ENCODE peak calls at places on chromosomes 11 and 22, in eight cellular contexts. One of them, this sample, is unnamed.

GRCh38 chr22:37932821-37933578 is 20.4 kb downstream of the C22orf23 start:
- ATAC-seq in upper lobe of left lung: peak; percentile 2
- ATAC-seq in HCT116: peak; percentile 6
- ATAC-seq in GM12878: no peak
- ATAC-seq in GM23338: no peak
- ATAC-seq in HepG2: no peak
- ATAC-seq in Panc1: no peak
- ATAC-seq in K562: no peak
- ATAC-seq in this sample: no peak

GRCh38 chr11:46348986-46349401 is 1.7 kb downstream of the DGKZ start:
- ATAC-seq in upper lobe of left lung: no peak
- ATAC-seq in HCT116: no peak
- ATAC-seq in GM12878: peak; percentile 38
- ATAC-seq in GM23338: no peak
- ATAC-seq in HepG2: no peak
- ATAC-seq in Panc1: no peak
- ATAC-seq in K562: no peak
- ATAC-seq in this sample: no peak

GRCh38 chr11:43574949-43575915 is 105.3 kb upstream of the HSD17B12 start:
- ATAC-seq in upper lobe of left lung: no peak
- ATAC-seq in HCT116: no peak
- ATAC-seq in GM12878: no peak
- ATAC-seq in GM23338: peak; percentile 33
- ATAC-seq in HepG2: no peak
- ATAC-seq in Panc1: no peak
- ATAC-seq in K562: no peak
- ATAC-seq in this sample: no peak

GRCh38 chr11:11748706-11749365 is 92.9 kb upstream of the USP47 start:
- ATAC-seq in upper lobe of left lung: no peak
- ATAC-seq in HCT116: no peak
- ATAC-seq in GM12878: no peak
- ATAC-seq in GM23338: no peak
- ATAC-seq in HepG2: no peak
- ATAC-seq in Panc1: no peak
- ATAC-seq in K562: no peak
- ATAC-seq in this sample: no peak

GRCh38 chr11:6530848-6531247 is 33.8 kb downstream of the DNHD1 start:
- ATAC-seq in upper lobe of left lung: no peak
- ATAC-seq in HCT116: no peak
- ATAC-seq in GM12878: no peak
- ATAC-seq in GM23338: no peak
- ATAC-seq in HepG2: no peak
- ATAC-seq in Panc1: peak; percentile 6
- ATAC-seq in K562: no peak
- ATAC-seq in this sample: no peak

GRCh38 chr11:106697058-106697457 is 321.2 kb downstream of the GUCY1A2 start:
- ATAC-seq in upper lobe of left lung: no peak
- ATAC-seq in HCT116: no peak
- ATAC-seq in GM12878: no peak
- ATAC-seq in GM23338: no peak
- ATAC-seq in HepG2: no peak
- ATAC-seq in Panc1: no peak
- ATAC-seq in K562: no peak
- ATAC-seq in this sample: no peak

GRCh38 chr11:124536520-124536919 is 6.9 kb downstream of the OR8B12 start:
- ATAC-seq in upper lobe of left lung: peak; percentile 61
- ATAC-seq in HCT116: peak; percentile 86
- ATAC-seq in GM12878: no peak
- ATAC-seq in GM23338: peak; percentile 100
- ATAC-seq in HepG2: peak; percentile 100
- ATAC-seq in Panc1: no peak
- ATAC-seq in K562: peak; percentile 84
- ATAC-seq in this sample: peak; percentile 64

GRCh38 chr11:130144129-130144528 is 15.5 kb upstream of the ST14 start:
- ATAC-seq in upper lobe of left lung: no peak
- ATAC-seq in HCT116: no peak
- ATAC-seq in GM12878: no peak
- ATAC-seq in GM23338: no peak
- ATAC-seq in HepG2: peak; percentile 79
- ATAC-seq in Panc1: no peak
- ATAC-seq in K562: no peak
- ATAC-seq in this sample: no peak

GRCh38 chr11:128355558-128355957 is 231.8 kb downstream of the ETS1 start:
- ATAC-seq in upper lobe of left lung: no peak
- ATAC-seq in HCT116: no peak
- ATAC-seq in GM12878: no peak
- ATAC-seq in GM23338: no peak
- ATAC-seq in HepG2: no peak
- ATAC-seq in Panc1: no peak
- ATAC-seq in K562: no peak
- ATAC-seq in this sample: no peak

GRCh38 chr11:3092603-3093141 is 35.4 kb upstream of the CARS1 start:
- ATAC-seq in upper lobe of left lung: no peak
- ATAC-seq in HCT116: no peak
- ATAC-seq in GM12878: no peak
- ATAC-seq in GM23338: no peak
- ATAC-seq in HepG2: no peak
- ATAC-seq in Panc1: no peak
- ATAC-seq in K562: no peak
- ATAC-seq in this sample: no peak

GRCh38 chr11:36594316-36594989 is at the start of gene IFTAP:
- ATAC-seq in upper lobe of left lung: peak; percentile 97
- ATAC-seq in HCT116: peak; percentile 99
- ATAC-seq in GM12878: peak; percentile 74
- ATAC-seq in GM23338: peak; percentile 98
- ATAC-seq in HepG2: peak; percentile 99
- ATAC-seq in Panc1: peak; percentile 100
- ATAC-seq in K562: peak; percentile 100
- ATAC-seq in this sample: peak; percentile 99

GRCh38 chr11:85316967-85317366 is 310.2 kb downstream of the DLG2 start:
- ATAC-seq in upper lobe of left lung: no peak
- ATAC-seq in HCT116: no peak
- ATAC-seq in GM12878: peak; percentile 99
- ATAC-seq in GM23338: no peak
- ATAC-seq in HepG2: no peak
- ATAC-seq in Panc1: no peak
- ATAC-seq in K562: no peak
- ATAC-seq in this sample: no peak

DNA sequence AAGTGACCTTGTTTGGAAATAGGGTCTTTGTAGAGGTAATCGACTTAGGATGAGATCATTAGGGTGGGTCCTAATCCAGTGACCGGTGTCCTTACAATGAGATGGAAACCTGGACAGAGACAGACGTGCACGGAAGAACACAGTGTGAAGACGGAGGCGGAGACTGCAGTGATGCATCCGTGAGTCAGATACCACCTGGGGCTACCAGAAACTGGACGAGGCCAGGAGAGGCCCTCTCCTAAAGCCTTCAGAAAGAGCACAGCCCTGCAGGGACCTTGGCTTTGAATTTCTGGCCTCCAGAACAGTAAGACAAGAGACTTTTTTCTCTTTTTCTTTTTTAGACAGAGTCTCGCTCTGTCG is 82.5 kb downstream of the CELSR1 start:
- ATAC-seq in upper lobe of left lung: no peak
- ATAC-seq in HCT116: peak; percentile 97
- ATAC-seq in GM12878: no peak
- ATAC-seq in GM23338: no peak
- ATAC-seq in HepG2: no peak
- ATAC-seq in Panc1: peak; percentile 85
- ATAC-seq in K562: no peak
- ATAC-seq in this sample: no peak
- TF ChIP-seq CTCF in upper lobe of left lung: no peak
- TF ChIP-seq CTCF in HCT116: no peak
- TF ChIP-seq CTCF in GM12878: no peak
- TF ChIP-seq CTCF in GM23338: no peak
- TF ChIP-seq CTCF in HepG2: no peak
- TF ChIP-seq CTCF in Panc1: no peak
- TF ChIP-seq CTCF in K562: no peak
- TF ChIP-seq CTCF in this sample: no peak

DNA sequence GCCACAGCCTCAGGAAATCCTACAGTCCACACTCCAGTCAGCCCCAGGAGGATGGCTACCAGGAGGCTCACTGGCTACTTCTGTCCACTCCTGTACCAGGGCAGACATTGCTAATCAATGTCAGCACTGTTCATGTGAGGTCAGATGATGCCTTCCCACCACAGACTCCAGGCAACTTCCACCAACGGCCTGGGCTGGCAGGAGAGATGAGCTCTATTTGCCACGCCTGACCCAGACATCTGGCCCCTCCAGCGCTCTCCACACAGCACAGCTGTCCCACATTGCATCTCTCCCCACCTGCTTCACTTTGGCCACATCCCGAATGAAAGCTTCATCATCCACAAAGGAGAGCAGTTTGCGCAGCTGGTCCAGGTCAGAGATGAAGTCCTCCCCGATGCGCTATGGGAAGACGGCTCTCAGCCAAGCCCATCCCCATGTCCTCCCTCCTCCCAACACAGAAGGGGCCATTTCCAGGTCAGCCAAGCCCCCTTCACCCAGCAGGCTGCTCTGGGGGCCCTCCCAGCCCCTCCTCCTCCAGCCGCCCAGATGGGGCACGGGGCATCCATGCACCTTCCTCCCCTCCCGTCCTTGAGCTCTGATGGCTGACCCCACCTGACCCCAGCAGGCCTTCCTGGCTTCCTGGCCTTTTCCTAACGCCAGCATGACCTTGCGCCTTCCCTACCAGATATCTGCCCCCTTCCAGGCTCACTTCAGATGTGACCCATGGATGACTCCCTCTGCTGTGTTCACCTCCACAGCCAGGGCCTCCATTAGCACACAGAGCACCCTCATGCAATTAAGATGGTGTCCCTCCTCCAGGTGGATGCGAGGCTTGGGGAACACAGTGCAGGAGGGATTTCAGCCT is 7.4 kb downstream of the PYGM start:
- ATAC-seq in upper lobe of left lung: no peak
- ATAC-seq in HCT116: no peak
- ATAC-seq in GM12878: no peak
- ATAC-seq in GM23338: no peak
- ATAC-seq in HepG2: peak; percentile 14
- ATAC-seq in Panc1: peak; percentile 6
- ATAC-seq in K562: no peak
- ATAC-seq in this sample: no peak
- TF ChIP-seq POLR2AphosphoS5 in upper lobe of left lung: no peak
- TF ChIP-seq POLR2AphosphoS5 in HCT116: no peak
- TF ChIP-seq POLR2AphosphoS5 in GM12878: no peak
- TF ChIP-seq POLR2AphosphoS5 in GM23338: no peak
- TF ChIP-seq POLR2AphosphoS5 in HepG2: no peak
- TF ChIP-seq POLR2AphosphoS5 in Panc1: no peak
- TF ChIP-seq POLR2AphosphoS5 in K562: no peak
- TF ChIP-seq POLR2AphosphoS5 in this sample: no peak

GRCh38 chr11:18720086-18720810 is 5.7 kb downstream of the IGSF22 start:
- ATAC-seq in upper lobe of left lung: no peak
- ATAC-seq in HCT116: no peak
- ATAC-seq in GM12878: no peak
- ATAC-seq in GM23338: peak; percentile 3
- ATAC-seq in HepG2: no peak
- ATAC-seq in Panc1: peak; percentile 11
- ATAC-seq in K562: no peak
- ATAC-seq in this sample: no peak
- H3K4me3 ChIP-seq in upper lobe of left lung: no peak overlapping the region
- H3K4me3 ChIP-seq in HCT116: no peak overlapping the region
- H3K4me3 ChIP-seq in GM12878: no peak overlapping the region
- H3K4me3 ChIP-seq in GM23338: peak overlapping the region; percentile 94
- H3K4me3 ChIP-seq in HepG2: no peak overlapping the region
- H3K4me3 ChIP-seq in Panc1: no peak overlapping the region
- H3K4me3 ChIP-seq in K562: no peak overlapping the region
- H3K4me3 ChIP-seq in this sample: peak overlapping the region; percentile 59

GRCh38 chr11:13238879-13239514 is 38.6 kb upstream of the BMAL1 start:
- ATAC-seq in upper lobe of left lung: peak; percentile 86
- ATAC-seq in HCT116: peak; percentile 98
- ATAC-seq in GM12878: peak; percentile 93
- ATAC-seq in GM23338: peak; percentile 97
- ATAC-seq in HepG2: peak; percentile 80
- ATAC-seq in Panc1: peak; percentile 80
- ATAC-seq in K562: peak; percentile 84
- ATAC-seq in this sample: peak; percentile 36
- TF ChIP-seq CTCF in upper lobe of left lung: peak; percentile 80
- TF ChIP-seq CTCF in HCT116: peak; percentile 90
- TF ChIP-seq CTCF in GM12878: peak; percentile 91
- TF ChIP-seq CTCF in GM23338: peak; percentile 95
- TF ChIP-seq CTCF in HepG2: peak; percentile 74
- TF ChIP-seq CTCF in Panc1: peak; percentile 85
- TF ChIP-seq CTCF in K562: peak; percentile 66
- TF ChIP-seq CTCF in this sample: peak; percentile 55

GRCh38 chr22:25146906-25147754 is 52.5 kb upstream of the CRYBB3 start:
- ATAC-seq in upper lobe of left lung: no peak
- ATAC-seq in HCT116: no peak
- ATAC-seq in GM12878: no peak
- ATAC-seq in GM23338: peak; percentile 16
- ATAC-seq in HepG2: no peak
- ATAC-seq in Panc1: no peak
- ATAC-seq in K562: no peak
- ATAC-seq in this sample: no peak
- TF ChIP-seq POLR2AphosphoS5 in upper lobe of left lung: no peak
- TF ChIP-seq POLR2AphosphoS5 in HCT116: no peak
- TF ChIP-seq POLR2AphosphoS5 in GM12878: no peak
- TF ChIP-seq POLR2AphosphoS5 in GM23338: no peak
- TF ChIP-seq POLR2AphosphoS5 in HepG2: no peak
- TF ChIP-seq POLR2AphosphoS5 in Panc1: no peak
- TF ChIP-seq POLR2AphosphoS5 in K562: no peak
- TF ChIP-seq POLR2AphosphoS5 in this sample: no peak

DNA sequence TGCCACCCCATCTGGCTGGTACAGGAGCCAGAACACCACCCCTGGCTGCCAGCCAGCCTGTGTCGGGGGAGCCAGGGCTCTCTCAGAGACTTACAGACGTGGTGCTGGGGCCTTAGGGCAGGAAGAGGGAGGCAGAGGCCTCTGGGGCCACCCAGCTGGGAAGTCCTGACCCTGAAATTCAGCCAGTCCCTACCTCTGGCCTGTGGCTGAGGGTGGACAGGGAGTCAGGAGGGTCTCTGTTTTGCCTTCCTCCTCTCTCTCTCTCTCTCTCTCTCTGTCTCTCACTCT is 52.5 kb upstream of the CDON start:
- ATAC-seq in upper lobe of left lung: peak; percentile 5
- ATAC-seq in HCT116: no peak
- ATAC-seq in GM12878: peak; percentile 23
- ATAC-seq in GM23338: no peak
- ATAC-seq in HepG2: peak; percentile 26
- ATAC-seq in Panc1: peak; percentile 3
- ATAC-seq in K562: no peak
- ATAC-seq in this sample: peak; percentile 41
- H3K4me3 ChIP-seq in upper lobe of left lung: no peak overlapping the region
- H3K4me3 ChIP-seq in HCT116: no peak overlapping the region
- H3K4me3 ChIP-seq in GM12878: no peak overlapping the region
- H3K4me3 ChIP-seq in GM23338: no peak overlapping the region
- H3K4me3 ChIP-seq in HepG2: no peak overlapping the region
- H3K4me3 ChIP-seq in Panc1: no peak overlapping the region
- H3K4me3 ChIP-seq in K562: no peak overlapping the region
- H3K4me3 ChIP-seq in this sample: no peak overlapping the region

DNA sequence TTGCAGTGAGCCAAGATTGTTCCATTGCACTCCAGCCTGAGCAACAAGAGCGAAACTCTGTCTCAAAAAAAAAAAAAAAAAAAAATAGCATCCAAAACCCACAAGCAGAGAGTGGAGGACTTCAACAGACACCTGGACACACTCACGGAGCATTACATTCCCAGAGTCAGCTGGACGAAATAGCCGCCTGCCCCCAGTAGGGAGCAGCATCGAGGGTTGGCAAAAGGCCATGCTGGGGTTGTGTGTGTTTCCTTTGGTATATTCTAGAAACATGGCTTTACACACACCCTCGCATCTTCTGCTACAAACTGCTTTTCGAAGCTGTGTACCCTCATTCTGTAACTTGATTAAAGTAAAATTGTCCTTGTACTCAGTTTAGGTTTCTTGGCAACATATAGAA is 5.3 kb downstream of the ADA2 start:
- ATAC-seq in upper lobe of left lung: peak; percentile 53
- ATAC-seq in HCT116: peak; percentile 89
- ATAC-seq in GM12878: no peak
- ATAC-seq in GM23338: peak; percentile 77
- ATAC-seq in HepG2: peak; percentile 79
- ATAC-seq in Panc1: no peak
- ATAC-seq in K562: peak; percentile 93
- ATAC-seq in this sample: no peak
- TF ChIP-seq CTCF in upper lobe of left lung: no peak
- TF ChIP-seq CTCF in HCT116: peak; percentile 73
- TF ChIP-seq CTCF in GM12878: peak; percentile 59
- TF ChIP-seq CTCF in GM23338: peak; percentile 67
- TF ChIP-seq CTCF in HepG2: peak; percentile 18
- TF ChIP-seq CTCF in Panc1: no peak
- TF ChIP-seq CTCF in K562: peak; percentile 57
- TF ChIP-seq CTCF in this sample: no peak

This sample was measured in gastroesophageal sphincter.